ENCODE peak calls at places on chromosome 2, in ten cellular contexts. One of them, this sample, is unnamed.

GRCh38 chr2:112995346-112995920 is 9.8 kb upstream of the IL36A start:
- DNase-seq in NCI-H774: no peak
- DNase-seq in SHP77: no peak
- DNase-seq in G401: no peak
- DNase-seq in NCI-H1105: no peak
- DNase-seq in D341Med: no peak
- DNase-seq in NCI-H1092 treated with DMSO at 0.1 percent for 48 hours: no peak
- DNase-seq in activated CD4-positive, alpha-beta T cell treated with anti-CD3 and anti-CD28 coated beads, Interleukin-2, amount 10 ng/mL, durations not matched to agents 24 days and 14 days: peak
- DNase-seq in NT2/D1: no peak
- DNase-seq in coronary artery: no peak
- DNase-seq in this sample: no peak

GRCh38 chr2:31138037-31138962 is at the start of gene GALNT14:
- DNase-seq in activated CD4-positive, alpha-beta T cell treated with anti-CD3 and anti-CD28 coated beads, Interleukin-2, amount 10 ng/mL, durations not matched to agents 24 days and 14 days: peak
- DNase-seq in NT2/D1: peak
- DNase-seq in NCI-H1092 treated with DMSO at 0.1 percent for 48 hours: peak
- DNase-seq in coronary artery: no peak
- DNase-seq in G401: peak
- DNase-seq in NCI-H774: peak
- DNase-seq in D341Med: peak
- DNase-seq in SHP77: no peak
- DNase-seq in NCI-H1105: peak
- DNase-seq in this sample: peak

GRCh38 chr2:213098612-213099011 is 52.8 kb downstream of the IKZF2 start:
- DNase-seq in D341Med: no peak
- DNase-seq in coronary artery: no peak
- DNase-seq in NCI-H774: no peak
- DNase-seq in SHP77: no peak
- DNase-seq in NT2/D1: no peak
- DNase-seq in NCI-H1105: no peak
- DNase-seq in G401: peak
- DNase-seq in NCI-H1092 treated with DMSO at 0.1 percent for 48 hours: no peak
- DNase-seq in activated CD4-positive, alpha-beta T cell treated with anti-CD3 and anti-CD28 coated beads, Interleukin-2, amount 10 ng/mL, durations not matched to agents 24 days and 14 days: no peak
- DNase-seq in this sample: no peak

GRCh38 chr2:98191880-98192279 is 104.9 kb downstream of the VWA3B start:
- DNase-seq in G401: no peak
- DNase-seq in SHP77: no peak
- DNase-seq in activated CD4-positive, alpha-beta T cell treated with anti-CD3 and anti-CD28 coated beads, Interleukin-2, amount 10 ng/mL, durations not matched to agents 24 days and 14 days: no peak
- DNase-seq in NCI-H1092 treated with DMSO at 0.1 percent for 48 hours: no peak
- DNase-seq in D341Med: no peak
- DNase-seq in NCI-H1105: no peak
- DNase-seq in NT2/D1: no peak
- DNase-seq in coronary artery: no peak
- DNase-seq in NCI-H774: no peak
- DNase-seq in this sample: no peak

GRCh38 chr2:9803023-9803805 is 40.1 kb upstream of the TAF1B start:
- DNase-seq in coronary artery: peak
- DNase-seq in activated CD4-positive, alpha-beta T cell treated with anti-CD3 and anti-CD28 coated beads, Interleukin-2, amount 10 ng/mL, durations not matched to agents 24 days and 14 days: no peak
- DNase-seq in SHP77: no peak
- DNase-seq in NT2/D1: no peak
- DNase-seq in NCI-H1092 treated with DMSO at 0.1 percent for 48 hours: no peak
- DNase-seq in G401: no peak
- DNase-seq in NCI-H774: no peak
- DNase-seq in D341Med: no peak
- DNase-seq in NCI-H1105: no peak
- DNase-seq in this sample: no peak

GRCh38 chr2:100756704-100757103 is 63.2 kb upstream of the NPAS2 start:
- DNase-seq in coronary artery: no peak
- DNase-seq in activated CD4-positive, alpha-beta T cell treated with anti-CD3 and anti-CD28 coated beads, Interleukin-2, amount 10 ng/mL, durations not matched to agents 24 days and 14 days: no peak
- DNase-seq in NCI-H1092 treated with DMSO at 0.1 percent for 48 hours: no peak
- DNase-seq in NCI-H774: no peak
- DNase-seq in NT2/D1: no peak
- DNase-seq in D341Med: no peak
- DNase-seq in NCI-H1105: no peak
- DNase-seq in G401: no peak
- DNase-seq in SHP77: no peak
- DNase-seq in this sample: no peak

GRCh38 chr2:30421551-30422436 is 25.3 kb upstream of the LCLAT1 start:
- DNase-seq in NT2/D1: no peak
- DNase-seq in NCI-H1092 treated with DMSO at 0.1 percent for 48 hours: peak
- DNase-seq in activated CD4-positive, alpha-beta T cell treated with anti-CD3 and anti-CD28 coated beads, Interleukin-2, amount 10 ng/mL, durations not matched to agents 24 days and 14 days: peak
- DNase-seq in SHP77: peak
- DNase-seq in NCI-H774: no peak
- DNase-seq in G401: no peak
- DNase-seq in D341Med: no peak
- DNase-seq in NCI-H1105: no peak
- DNase-seq in coronary artery: no peak
- DNase-seq in this sample: no peak

GRCh38 chr2:96872591-96873349 is 2.9 kb upstream of the SEMA4C start:
- DNase-seq in NCI-H1105: no peak
- DNase-seq in G401: no peak
- DNase-seq in NCI-H1092 treated with DMSO at 0.1 percent for 48 hours: no peak
- DNase-seq in SHP77: no peak
- DNase-seq in D341Med: no peak
- DNase-seq in coronary artery: no peak
- DNase-seq in activated CD4-positive, alpha-beta T cell treated with anti-CD3 and anti-CD28 coated beads, Interleukin-2, amount 10 ng/mL, durations not matched to agents 24 days and 14 days: no peak
- DNase-seq in NT2/D1: no peak
- DNase-seq in NCI-H774: no peak
- DNase-seq in this sample: no peak

GRCh38 chr2:216619411-216620393 is 13.5 kb upstream of the IGFBP2 start:
- DNase-seq in activated CD4-positive, alpha-beta T cell treated with anti-CD3 and anti-CD28 coated beads, Interleukin-2, amount 10 ng/mL, durations not matched to agents 24 days and 14 days: peak
- DNase-seq in NCI-H774: peak
- DNase-seq in SHP77: peak
- DNase-seq in NCI-H1105: no peak
- DNase-seq in G401: no peak
- DNase-seq in NT2/D1: no peak
- DNase-seq in D341Med: no peak
- DNase-seq in coronary artery: no peak
- DNase-seq in NCI-H1092 treated with DMSO at 0.1 percent for 48 hours: peak
- DNase-seq in this sample: no peak

GRCh38 chr2:222912117-222912516 is 51.3 kb downstream of the ACSL3 start:
- DNase-seq in SHP77: no peak
- DNase-seq in G401: peak
- DNase-seq in NCI-H1092 treated with DMSO at 0.1 percent for 48 hours: no peak
- DNase-seq in NT2/D1: no peak
- DNase-seq in D341Med: no peak
- DNase-seq in NCI-H774: no peak
- DNase-seq in NCI-H1105: no peak
- DNase-seq in coronary artery: no peak
- DNase-seq in activated CD4-positive, alpha-beta T cell treated with anti-CD3 and anti-CD28 coated beads, Interleukin-2, amount 10 ng/mL, durations not matched to agents 24 days and 14 days: no peak
- DNase-seq in this sample: no peak

GRCh38 chr2:31688282-31688681 is 107.5 kb upstream of the SRD5A2 start:
- DNase-seq in D341Med: no peak
- DNase-seq in G401: no peak
- DNase-seq in NCI-H774: no peak
- DNase-seq in NT2/D1: no peak
- DNase-seq in activated CD4-positive, alpha-beta T cell treated with anti-CD3 and anti-CD28 coated beads, Interleukin-2, amount 10 ng/mL, durations not matched to agents 24 days and 14 days: no peak
- DNase-seq in NCI-H1105: no peak
- DNase-seq in SHP77: no peak
- DNase-seq in coronary artery: no peak
- DNase-seq in NCI-H1092 treated with DMSO at 0.1 percent for 48 hours: no peak
- DNase-seq in this sample: no peak

GRCh38 chr2:230435431-230435830 is 19.4 kb downstream of the SP100 start:
- DNase-seq in NCI-H774: no peak
- DNase-seq in D341Med: no peak
- DNase-seq in coronary artery: no peak
- DNase-seq in SHP77: no peak
- DNase-seq in NCI-H1092 treated with DMSO at 0.1 percent for 48 hours: no peak
- DNase-seq in NT2/D1: no peak
- DNase-seq in G401: no peak
- DNase-seq in NCI-H1105: no peak
- DNase-seq in activated CD4-positive, alpha-beta T cell treated with anti-CD3 and anti-CD28 coated beads, Interleukin-2, amount 10 ng/mL, durations not matched to agents 24 days and 14 days: no peak
- DNase-seq in this sample: no peak